ENCODE peak calls at places on chromosomes 6 and 20, in four cellular contexts. One of them, this sample, is unnamed. For H3K4me1, the result is how much of the 10 kb centered on the place peaks cover.

GRCh38 chr6:84688187-84688878 is 76.1 kb downstream of the TBX18 start:
- DNase-seq in adrenal gland: no peak
- DNase-seq in left lung: no peak
- DNase-seq in heart right ventricle: no peak
- DNase-seq in this sample: no peak

GRCh38 chr20:62236674-62236996 is 1.7 kb upstream of the OSBPL2 start:
- DNase-seq in heart right ventricle: peak
- DNase-seq in adrenal gland: no peak
- DNase-seq in left lung: peak
- DNase-seq in this sample: no peak

GRCh38 chr20:37396520-37397075 is 50.7 kb downstream of the SRC start:
- DNase-seq in heart right ventricle: no peak
- DNase-seq in left lung: peak
- DNase-seq in adrenal gland: no peak
- DNase-seq in this sample: no peak

GRCh38 chr6:150299873-150300485 is 68.8 kb upstream of the IYD start:
- DNase-seq in left lung: no peak
- DNase-seq in heart right ventricle: no peak
- DNase-seq in adrenal gland: no peak
- DNase-seq in this sample: no peak

GRCh38 chr6:85362652-85363310 is 87.1 kb upstream of the NT5E start:
- DNase-seq in adrenal gland: no peak
- DNase-seq in heart right ventricle: no peak
- DNase-seq in left lung: no peak
- DNase-seq in this sample: no peak

GRCh38 chr6:132270745-132271414 is 130.4 kb downstream of the MOXD1 start:
- DNase-seq in left lung: no peak
- DNase-seq in adrenal gland: no peak
- DNase-seq in heart right ventricle: no peak
- DNase-seq in this sample: no peak

GRCh38 chr6:41735427-41736206 is at the start of gene TFEB:
- DNase-seq in heart right ventricle: peak
- DNase-seq in left lung: peak
- DNase-seq in adrenal gland: peak
- DNase-seq in this sample: peak

GRCh38 chr6:127550403-127550802 is 26.6 kb upstream of the C6orf58 start:
- DNase-seq in left lung: no peak
- DNase-seq in heart right ventricle: no peak
- DNase-seq in adrenal gland: no peak
- DNase-seq in this sample: no peak

GRCh38 chr6:23097569-23097968 is 528.2 kb downstream of the HDGFL1 start:
- DNase-seq in heart right ventricle: no peak
- DNase-seq in adrenal gland: no peak
- DNase-seq in left lung: no peak
- DNase-seq in this sample: no peak

GRCh38 chr6:134420638-134421181 is 102.8 kb upstream of the SGK1 start:
- DNase-seq in adrenal gland: no peak
- DNase-seq in left lung: no peak
- DNase-seq in heart right ventricle: no peak
- DNase-seq in this sample: no peak

GRCh38 chr20:52105573-52106422 is 85.8 kb downstream of the ZFP64 start:
- DNase-seq in left lung: no peak
- DNase-seq in adrenal gland: no peak
- DNase-seq in heart right ventricle: no peak
- DNase-seq in this sample: no peak

GRCh38 chr6:105992315-105992961 is 93.7 kb upstream of the PRDM1 start:
- DNase-seq in heart right ventricle: peak
- DNase-seq in left lung: peak
- DNase-seq in adrenal gland: peak
- DNase-seq in this sample: peak

GRCh38 chr6:41375598-41376151 is 40.3 kb downstream of the NCR2 start:
- DNase-seq in left lung: no peak
- DNase-seq in heart right ventricle: no peak
- DNase-seq in adrenal gland: no peak
- DNase-seq in this sample: no peak

DNA sequence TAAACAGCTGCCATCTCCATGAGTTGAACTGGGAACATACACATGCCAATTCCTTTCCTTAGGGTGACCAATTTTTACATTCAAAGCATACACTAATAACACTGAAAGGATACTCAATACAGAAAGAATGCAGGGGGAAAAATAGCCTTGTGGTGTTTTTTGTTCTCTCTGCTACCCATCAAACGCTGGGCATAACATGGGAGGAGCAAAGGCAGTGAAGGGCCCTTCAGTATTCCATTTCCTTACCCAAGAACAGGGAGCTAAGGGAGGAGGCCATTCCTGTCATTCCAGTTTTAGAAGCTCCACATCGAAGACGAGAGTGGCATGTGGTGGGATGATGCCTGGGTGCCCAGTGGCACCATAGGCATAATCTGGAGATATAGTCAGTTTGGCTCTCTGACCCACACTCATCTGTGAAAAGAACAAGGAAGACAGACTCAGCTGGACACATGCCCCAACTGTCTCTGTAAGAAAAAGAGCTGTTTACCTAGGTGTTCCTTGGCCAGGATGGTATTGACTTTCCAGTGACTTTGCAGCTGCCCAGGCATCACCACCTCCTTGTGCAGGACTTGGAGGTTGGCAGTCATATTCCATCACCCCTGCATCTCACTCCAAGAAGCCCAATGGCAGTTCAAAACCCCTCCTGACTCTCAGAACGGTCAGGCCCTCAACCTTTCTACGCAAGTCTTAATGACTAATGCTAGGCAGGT is 20.9 kb downstream of the FKBP1A start:
- DNase-seq in heart right ventricle: no peak
- DNase-seq in left lung: no peak
- DNase-seq in adrenal gland: no peak
- DNase-seq in this sample: no peak
- H3K4me1 ChIP-seq in heart right ventricle: half or more
- H3K4me1 ChIP-seq in left lung: under half
- H3K4me1 ChIP-seq in adrenal gland: under half
- H3K4me1 ChIP-seq in this sample: under half

GRCh38 chr20:3072530-3073250 is 1.3 kb downstream of the OXT start:
- DNase-seq in heart right ventricle: no peak
- DNase-seq in left lung: no peak
- DNase-seq in adrenal gland: no peak
- DNase-seq in this sample: no peak

GRCh38 chr20:3068075-3068474 is 3.3 kb upstream of the OXT start:
- DNase-seq in heart right ventricle: no peak
- DNase-seq in adrenal gland: no peak
- DNase-seq in left lung: no peak
- DNase-seq in this sample: no peak

GRCh38 chr20:3071610-3072529 is at the start of gene OXT:
- DNase-seq in adrenal gland: no peak
- DNase-seq in left lung: peak
- DNase-seq in heart right ventricle: peak
- DNase-seq in this sample: peak

GRCh38 chr20:3068986-3069900 is 2.2 kb upstream of the OXT start:
- DNase-seq in heart right ventricle: no peak
- DNase-seq in adrenal gland: peak
- DNase-seq in left lung: no peak
- DNase-seq in this sample: peak

DNA sequence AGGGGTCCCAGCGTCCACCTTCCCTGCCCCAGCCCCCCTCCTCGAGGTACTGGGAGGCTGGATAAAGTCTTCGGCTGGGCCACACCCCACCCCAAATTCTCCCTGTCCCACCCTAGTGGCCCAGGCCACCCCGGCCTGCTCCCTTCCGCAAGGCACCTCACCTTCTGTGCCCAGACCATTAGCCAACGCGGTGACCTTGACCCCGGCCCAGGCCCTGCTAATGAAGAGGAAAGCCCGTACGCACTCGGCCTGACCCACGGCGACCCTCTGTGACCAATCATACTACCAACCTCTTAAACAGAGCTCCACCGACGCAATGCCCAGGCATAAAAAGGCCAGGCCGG is 182 bp upstream of the OXT start:
- DNase-seq in left lung: peak
- DNase-seq in heart right ventricle: no peak
- DNase-seq in adrenal gland: no peak
- DNase-seq in this sample: no peak
- H3K4me3 ChIP-seq in left lung: peak
- H3K4me3 ChIP-seq in heart right ventricle: peak
- H3K4me3 ChIP-seq in adrenal gland: no peak
- H3K4me3 ChIP-seq in this sample: peak

GRCh38 chr6:15332441-15332840 is 86.6 kb downstream of the JARID2 start:
- DNase-seq in left lung: no peak
- DNase-seq in adrenal gland: no peak
- DNase-seq in heart right ventricle: no peak
- DNase-seq in this sample: no peak
- H3K4me1 ChIP-seq in left lung: under half
- H3K4me1 ChIP-seq in adrenal gland: under half
- H3K4me1 ChIP-seq in heart right ventricle: under half
- H3K4me1 ChIP-seq in this sample: under half

GRCh38 chr6:137549106-137549505 is 54.9 kb upstream of the OLIG3 start:
- DNase-seq in left lung: no peak
- DNase-seq in heart right ventricle: no peak
- DNase-seq in adrenal gland: no peak
- DNase-seq in this sample: no peak
- H3K4me3 ChIP-seq in left lung: no peak
- H3K4me3 ChIP-seq in heart right ventricle: no peak
- H3K4me3 ChIP-seq in adrenal gland: no peak
- H3K4me3 ChIP-seq in this sample: no peak

This sample was measured in CD8-positive, alpha-beta memory T cell.